ENCODE peak calls at places on chromosomes 7 and 10, in nine cellular contexts. T is heart left ventricle; P is KBM-7; U is type B pancreatic cell; O is tibial nerve; X is endothelial cell; Y is DMS 273 treated with DMSO at 0.1 percent for 48 hours; W is CD4-positive, alpha-beta memory T cell; R is kidney tubule cell. N is an unnamed sample.

GRCh38 chr10:124307531-124308350 is 111.0 kb downstream of the OAT start:
- DNase-seq in T (no peak), W (no peak), X (no peak), U (no peak), P (no peak), R (peak), Y (no peak), O (no peak), N (no peak)

GRCh38 chr10:34405611-34406462 is 409.3 kb downstream of the PARD3 start:
- DNase-seq in Y (no peak), P (no peak), U (no peak), R (peak), W (no peak), O (no peak), X (no peak), T (no peak), N (no peak)

GRCh38 chr10:89621438-89621837 is 23.6 kb downstream of the PANK1 start:
- DNase-seq in R (no peak), U (no peak), Y (no peak), W (no peak), P (no peak), X (no peak), T (no peak), O (no peak), N (no peak)

GRCh38 chr10:83724471-83725241 is 414.7 kb upstream of the GHITM start:
- DNase-seq in W (no peak), U (no peak), Y (no peak), P (no peak), R (no peak), O (no peak), T (no peak), X (no peak), N (no peak)

GRCh38 chr10:26593896-26594295 is 103.6 kb upstream of the PDSS1 start:
- DNase-seq in U (no peak), R (no peak), T (no peak), X (no peak), O (no peak), Y (no peak), W (no peak), P (no peak), N (no peak)

GRCh38 chr10:92290837-92291609 is at the start of the genes CPEB3 and MARCHF5:
- DNase-seq in X (peak), T (peak), W (peak), U (peak), Y (peak), R (peak), O (peak), P (peak), N (peak)

GRCh38 chr7:76011437-76011836 is 17.0 kb upstream of the TMEM120A start:
- DNase-seq in O (no peak), X (no peak), R (no peak), P (no peak), Y (peak), U (no peak), W (no peak), T (peak), N (no peak)

GRCh38 chr7:128271471-128272454 is 30.7 kb downstream of the LEP start:
- DNase-seq in T (no peak), P (no peak), R (no peak), Y (no peak), W (no peak), U (no peak), X (no peak), O (no peak), N (no peak)

GRCh38 chr7:44210107-44210506 is 9.3 kb downstream of the YKT6 start:
- DNase-seq in U (no peak), P (no peak), W (no peak), O (no peak), T (no peak), X (no peak), Y (no peak), R (no peak), N (no peak)

GRCh38 chr10:99711129-99711719 is 20.7 kb downstream of the COX15 start:
- DNase-seq in U (no peak), R (peak), O (peak), Y (no peak), X (peak), W (peak), T (no peak), P (peak), N (no peak)

GRCh38 chr10:99612167-99612831 is 7.9 kb downstream of the SLC25A28 start:
- DNase-seq in Y (no peak), O (peak), W (peak), R (peak), T (no peak), X (peak), P (peak), U (no peak), N (no peak)

GRCh38 chr7:2003451-2003930 is 229.3 kb downstream of the MAD1L1 start:
- DNase-seq in R (no peak), T (peak), X (no peak), U (peak), Y (no peak), O (no peak), W (no peak), P (no peak), N (no peak)

GRCh38 chr7:56157238-56157790 is 41.1 kb upstream of the NUPR2 start:
- DNase-seq in O (no peak), T (no peak), Y (no peak), W (no peak), R (no peak), U (no peak), P (no peak), X (no peak), N (peak)

GRCh38 chr10:47348138-47348651 is at the start of gene RBP3:
- DNase-seq in X (no peak), Y (no peak), U (no peak), T (no peak), R (no peak), P (no peak), O (no peak), W (no peak), N (no peak)

GRCh38 chr10:51369903-51370302 is 295.6 kb downstream of the PRKG1 start:
- DNase-seq in Y (no peak), W (no peak), X (no peak), O (no peak), R (peak), T (no peak), P (no peak), U (no peak), N (no peak)

GRCh38 chr10:87659571-87660483 is at the start of gene PAPSS2:
- DNase-seq in R (peak), P (peak), Y (no peak), U (peak), T (peak), W (no peak), O (peak), X (peak), N (no peak)

GRCh38 chr7:106166651-106167342 is 54.7 kb upstream of the SYPL1 start:
- DNase-seq in O (peak), P (peak), T (no peak), X (peak), U (no peak), W (no peak), Y (peak), R (peak), N (peak)

GRCh38 chr7:42997611-42998010 is 65.4 kb downstream of the MRPL32 start:
- DNase-seq in Y (no peak), R (no peak), P (no peak), O (no peak), X (no peak), W (no peak), U (no peak), T (no peak), N (no peak)

GRCh38 chr7:107318523-107319160 is 149.8 kb downstream of the HBP1 start:
- DNase-seq in O (no peak), Y (no peak), R (no peak), X (no peak), W (no peak), T (no peak), U (no peak), P (no peak), N (no peak)

GRCh38 chr7:14457567-14458453 is 444.7 kb downstream of the DGKB start:
- DNase-seq in O (peak), T (peak), R (peak), U (no peak), W (no peak), Y (peak), P (peak), X (peak), N (peak)

N was measured in NCI-H774.